ENCODE peak calls at places on chromosomes 11 and 22, in eight cellular contexts. V, I, Z, O, P, A, C and X are unnamed samples.

GRCh38 chr22:45452565-45453449 is 39.3 kb downstream of the RIBC2 start:
- DNase-seq in V (no peak), I (no peak), Z (no peak), O (no peak), P (no peak), A (no peak), C (no peak), X (no peak)

GRCh38 chr11:66359662-66360087 is 11.9 kb downstream of the SLC29A2 start:
- DNase-seq in V (no peak), I (no peak), Z (no peak), O (no peak), P (no peak), A (no peak), C (no peak), X (no peak)

GRCh38 chr11:8192896-8193209 is 24.0 kb upstream of the RIC3 start:
- DNase-seq in V (no peak), I (no peak), Z (no peak), O (no peak), P (no peak), A (no peak), C (no peak), X (no peak)

GRCh38 chr11:2166091-2166851 is 5.3 kb upstream of the INS start:
- DNase-seq in V (no peak), I (peak), Z (peak), O (no peak), P (peak), A (peak), C (no peak), X (no peak)

GRCh38 chr11:113339909-113340569 is 25.7 kb downstream of the TTC12 start:
- DNase-seq in V (no peak), I (no peak), Z (no peak), O (no peak), P (no peak), A (no peak), C (no peak), X (no peak)

GRCh38 chr11:96199563-96200025 is 143.4 kb downstream of the MAML2 start:
- DNase-seq in V (no peak), I (no peak), Z (no peak), O (no peak), P (peak), A (no peak), C (no peak), X (no peak)

GRCh38 chr22:35629406-35630234 is 12.5 kb upstream of the MB start:
- DNase-seq in V (no peak), I (peak), Z (no peak), O (no peak), P (peak), A (no peak), C (no peak), X (no peak)

GRCh38 chr22:22929381-22930221 is 42.0 kb downstream of the IGLL5 start:
- DNase-seq in V (no peak), I (no peak), Z (no peak), O (no peak), P (no peak), A (no peak), C (no peak), X (no peak)

GRCh38 chr11:66697988-66698387 is 20.3 kb upstream of the RBM4B start:
- DNase-seq in V (no peak), I (no peak), Z (no peak), O (no peak), P (no peak), A (no peak), C (no peak), X (no peak)

GRCh38 chr11:10922944-10923343 is 65.1 kb upstream of the ZBED5 start:
- DNase-seq in V (no peak), I (no peak), Z (no peak), O (no peak), P (no peak), A (no peak), C (no peak), X (no peak)

GRCh38 chr11:121829159-121829643 is 286.8 kb downstream of the BLID start:
- DNase-seq in V (no peak), I (no peak), Z (no peak), O (no peak), P (peak), A (no peak), C (no peak), X (no peak)

GRCh38 chr11:31822604-31823371 is 11.7 kb upstream of the PAX6 start:
- DNase-seq in V (no peak), I (peak), Z (no peak), O (no peak), P (no peak), A (no peak), C (no peak), X (no peak)

GRCh38 chr11:94664336-94664735 is 97.2 kb downstream of the PIWIL4 start:
- DNase-seq in V (no peak), I (no peak), Z (no peak), O (no peak), P (no peak), A (no peak), C (no peak), X (no peak)

GRCh38 chr11:30381879-30382278 is 59.0 kb downstream of the ARL14EP start:
- DNase-seq in V (no peak), I (no peak), Z (no peak), O (no peak), P (no peak), A (no peak), C (no peak), X (no peak)

GRCh38 chr22:46444390-46444854 is 93.0 kb downstream of the CELSR1 start:
- DNase-seq in V (no peak), I (no peak), Z (no peak), O (no peak), P (no peak), A (no peak), C (no peak), X (no peak)

GRCh38 chr22:36267896-36268485 is 15.1 kb downstream of the APOL1 start:
- DNase-seq in V (no peak), I (no peak), Z (no peak), O (no peak), P (no peak), A (no peak), C (no peak), X (no peak)

GRCh38 chr11:87325490-87325872 is 287.7 kb downstream of the TMEM135 start:
- DNase-seq in V (no peak), I (no peak), Z (no peak), O (no peak), P (no peak), A (no peak), C (no peak), X (no peak)

GRCh38 chr22:35620624-35621245 is 3.6 kb upstream of the MB start:
- DNase-seq in V (no peak), I (no peak), Z (no peak), O (peak), P (peak), A (no peak), C (peak), X (peak)

GRCh38 chr11:64583296-64584262 is 7.4 kb upstream of the SLC22A12 start:
- DNase-seq in V (no peak), I (no peak), Z (no peak), O (no peak), P (no peak), A (no peak), C (no peak), X (no peak)

GRCh38 chr22:47816121-47816915 is 1053.9 kb downstream of the TBC1D22A start:
- DNase-seq in V (no peak), I (no peak), Z (no peak), O (no peak), P (no peak), A (no peak), C (no peak), X (no peak)

GRCh38 chr22:35057155-35057554 is 8.8 kb upstream of the ISX start:
- DNase-seq in V (no peak), I (no peak), Z (no peak), O (no peak), P (no peak), A (no peak), C (no peak), X (no peak)

GRCh38 chr11:85679581-85679980 is 6.4 kb downstream of the CCDC89 start:
- DNase-seq in V (no peak), I (no peak), Z (no peak), O (no peak), P (no peak), A (no peak), C (no peak), X (no peak)

GRCh38 chr11:121354192-121354591 is 61.6 kb downstream of the SC5D start:
- DNase-seq in V (no peak), I (no peak), Z (no peak), O (no peak), P (no peak), A (no peak), C (no peak), X (no peak)

GRCh38 chr11:128548655-128549255 is 38.6 kb downstream of the ETS1 start:
- DNase-seq in V (no peak), I (no peak), Z (no peak), O (peak), P (no peak), A (no peak), C (no peak), X (no peak)

GRCh38 chr11:78290293-78291176 is 101.8 kb downstream of the USP35 start:
- DNase-seq in V (no peak), I (no peak), Z (no peak), O (no peak), P (no peak), A (no peak), C (no peak), X (no peak)

GRCh38 chr11:58923300-58923788 is 15.9 kb upstream of the GLYATL1 start:
- DNase-seq in V (no peak), I (no peak), Z (no peak), O (no peak), P (peak), A (no peak), C (no peak), X (no peak)

GRCh38 chr22:45769569-45770210 is 98.1 kb downstream of the ATXN10 start:
- DNase-seq in V (no peak), I (no peak), Z (no peak), O (no peak), P (no peak), A (no peak), C (no peak), X (no peak)

GRCh38 chr11:19393941-19394340 is 153.2 kb upstream of the E2F8 start:
- DNase-seq in V (no peak), I (no peak), Z (no peak), O (no peak), P (no peak), A (no peak), C (no peak), X (no peak)

GRCh38 chr11:61555051-61555969 is 25.6 kb downstream of the SYT7 start:
- DNase-seq in V (no peak), I (no peak), Z (no peak), O (no peak), P (peak), A (no peak), C (no peak), X (no peak)

GRCh38 chr22:40603088-40603605 is 33.4 kb downstream of the MRTFA start:
- DNase-seq in V (no peak), I (no peak), Z (no peak), O (no peak), P (peak), A (no peak), C (no peak), X (no peak)

GRCh38 chr11:35029979-35030378 is 109.0 kb upstream of the CD44 start:
- DNase-seq in V (no peak), I (no peak), Z (no peak), O (no peak), P (peak), A (no peak), C (no peak), X (no peak)

GRCh38 chr22:44729391-44730012 is 22.9 kb upstream of the ARHGAP8 start:
- DNase-seq in V (no peak), I (no peak), Z (no peak), O (no peak), P (no peak), A (no peak), C (peak), X (no peak)

GRCh38 chr11:126956664-126957063 is 43.9 kb downstream of the KIRREL3 start:
- DNase-seq in V (no peak), I (no peak), Z (no peak), O (peak), P (no peak), A (no peak), C (no peak), X (no peak)

GRCh38 chr22:35631597-35631996 is 14.5 kb upstream of the MB start:
- DNase-seq in V (no peak), I (peak), Z (no peak), O (no peak), P (peak), A (no peak), C (no peak), X (no peak)

GRCh38 chr22:35947794-35948425 is 80.7 kb downstream of the RBFOX2 start:
- DNase-seq in V (no peak), I (no peak), Z (no peak), O (no peak), P (no peak), A (no peak), C (no peak), X (no peak)

GRCh38 chr11:70584786-70585545 is 186.6 kb downstream of the CTTN start:
- DNase-seq in V (no peak), I (no peak), Z (no peak), O (peak), P (no peak), A (no peak), C (no peak), X (no peak)

GRCh38 chr11:44505591-44506054 is 59.8 kb upstream of the CD82 start:
- DNase-seq in V (no peak), I (no peak), Z (no peak), O (no peak), P (no peak), A (no peak), C (no peak), X (no peak)

GRCh38 chr11:120235024-120235628 is 4.8 kb upstream of the POU2F3 start:
- DNase-seq in V (peak), I (peak), Z (peak), O (peak), P (peak), A (peak), C (no peak), X (no peak)